ENCODE peak calls at places on chromosomes 3 and 15, in ten cellular contexts. P, Y, D, V, G, C, W, Q, Z and A are unnamed samples.

GRCh38 chr3:40387001-40387894 is at the start of gene ENTPD3:
- DNase-seq in P (peak; percentile 67), V (peak; percentile 8), Z (no peak), Q (peak; percentile 15), Y (no peak), W (no peak), D (peak; percentile 55), C (no peak), G (peak; percentile 23), A (no peak)

GRCh38 chr3:6857510-6857909 is 3.4 kb upstream of the GRM7 start:
- DNase-seq in D (no peak), W (no peak), Z (no peak), V (no peak), G (no peak), Q (no peak), C (no peak), P (no peak), Y (no peak), A (no peak)

GRCh38 chr15:22265056-22265945 is 185.0 kb downstream of the OR4M2 start:
- DNase-seq in Y (no peak), Q (no peak), G (no peak), P (no peak), V (no peak), Z (no peak), D (no peak), W (no peak), C (no peak), A (no peak)

GRCh38 chr3:134471521-134472193 is 14.1 kb downstream of the ANAPC13 start:
- DNase-seq in D (no peak), P (no peak), W (no peak), G (peak; percentile 93), Z (no peak), Y (no peak), C (no peak), Q (no peak), V (no peak), A (peak; percentile 94)

GRCh38 chr3:196537319-196537984 is 22.3 kb upstream of the SMCO1 start:
- DNase-seq in Y (no peak), G (peak; percentile 36), Q (peak; percentile 9), D (peak; percentile 60), P (no peak), V (peak; percentile 40), W (peak; percentile 19), Z (no peak), C (no peak), A (peak; percentile 52)

GRCh38 chr3:183697610-183698317 is at the start of gene YEATS2:
- DNase-seq in P (peak; percentile 84), C (no peak), W (peak; percentile 63), Y (no peak), D (peak; percentile 80), Z (peak; percentile 41), Q (peak; percentile 71), G (peak; percentile 79), V (peak; percentile 83), A (peak; percentile 72)

GRCh38 chr3:106013971-106014370 is 145.2 kb upstream of the CBLB start:
- DNase-seq in Z (peak; percentile 97), C (peak; percentile 95), D (no peak), Q (no peak), Y (peak; percentile 87), W (no peak), G (peak; percentile 68), P (peak; percentile 61), V (no peak), A (peak; percentile 95)

GRCh38 chr3:72177075-72178050 is 392.4 kb upstream of the PROK2 start:
- DNase-seq in V (peak; percentile 52), D (no peak), P (peak; percentile 43), Y (no peak), C (no peak), Z (no peak), W (peak; percentile 46), Q (no peak), G (peak; percentile 7), A (no peak)

GRCh38 chr3:125281411-125281810 is 68.9 kb upstream of the SLC12A8 start:
- DNase-seq in P (no peak), Y (no peak), Q (no peak), D (no peak), Z (no peak), W (no peak), G (no peak), V (no peak), C (no peak), A (no peak)

GRCh38 chr15:96093063-96093462 is 237.4 kb upstream of the NR2F2 start:
- DNase-seq in W (no peak), Z (no peak), P (no peak), C (no peak), V (no peak), G (no peak), Y (no peak), Q (no peak), D (no peak), A (no peak)